ENCODE peak calls at places on chromosome 19, in five cellular contexts. One of them, this sample, is unnamed. For H3K4me1, the result is how much of the 10 kb centered on the place peaks cover.

GRCh38 chr19:3006075-3006767 is 22.9 kb downstream of the TLE2 start:
- DNase-seq in endodermal cell: peak
- DNase-seq in GM23248: no peak
- DNase-seq in aorta: no peak
- DNase-seq in H1: peak
- DNase-seq in this sample: no peak

GRCh38 chr19:9309974-9310446 is 372 bp upstream of the ZNF699 start:
- DNase-seq in endodermal cell: peak
- DNase-seq in GM23248: peak
- DNase-seq in aorta: peak
- DNase-seq in H1: peak
- DNase-seq in this sample: peak

GRCh38 chr19:35755550-35756371 is 1.1 kb downstream of the HSPB6 start:
- DNase-seq in endodermal cell: peak
- DNase-seq in GM23248: peak
- DNase-seq in aorta: peak
- DNase-seq in H1: no peak
- DNase-seq in this sample: no peak

GRCh38 chr19:7987084-7987768 is 18.2 kb downstream of the ELAVL1 start:
- DNase-seq in endodermal cell: no peak
- DNase-seq in GM23248: no peak
- DNase-seq in aorta: no peak
- DNase-seq in H1: no peak
- DNase-seq in this sample: peak

GRCh38 chr19:9854282-9854846 is 19.2 kb downstream of the PIN1 start:
- DNase-seq in endodermal cell: no peak
- DNase-seq in GM23248: no peak
- DNase-seq in aorta: no peak
- DNase-seq in H1: no peak
- DNase-seq in this sample: no peak

GRCh38 chr19:50705422-50706019 is 14.1 kb downstream of the SHANK1 start:
- DNase-seq in endodermal cell: peak
- DNase-seq in GM23248: peak
- DNase-seq in aorta: no peak
- DNase-seq in H1: peak
- DNase-seq in this sample: no peak

GRCh38 chr19:27972291-27973040 is 1240.5 kb downstream of the UQCRFS1 start:
- DNase-seq in endodermal cell: no peak
- DNase-seq in GM23248: peak
- DNase-seq in aorta: no peak
- DNase-seq in H1: no peak
- DNase-seq in this sample: no peak

GRCh38 chr19:29176981-29177754 is 35.8 kb downstream of the UQCRFS1 start:
- DNase-seq in endodermal cell: no peak
- DNase-seq in GM23248: no peak
- DNase-seq in aorta: no peak
- DNase-seq in H1: no peak
- DNase-seq in this sample: no peak

GRCh38 chr19:43429395-43429794 is 14.7 kb downstream of the TEX101 start:
- DNase-seq in endodermal cell: no peak
- DNase-seq in GM23248: no peak
- DNase-seq in aorta: no peak
- DNase-seq in H1: no peak
- DNase-seq in this sample: no peak

GRCh38 chr19:29639086-29639485 is 26.2 kb upstream of the PLEKHF1 start:
- DNase-seq in endodermal cell: no peak
- DNase-seq in GM23248: no peak
- DNase-seq in aorta: no peak
- DNase-seq in H1: no peak
- DNase-seq in this sample: no peak

GRCh38 chr19:9584073-9584833 is at the start of gene ZNF121:
- DNase-seq in endodermal cell: peak
- DNase-seq in GM23248: peak
- DNase-seq in aorta: peak
- DNase-seq in H1: peak
- DNase-seq in this sample: peak

GRCh38 chr19:41409288-41409687 is 11.7 kb downstream of the BCKDHA start:
- DNase-seq in endodermal cell: peak
- DNase-seq in GM23248: peak
- DNase-seq in aorta: no peak
- DNase-seq in H1: no peak
- DNase-seq in this sample: no peak

GRCh38 chr19:17328517-17329060 is 6.1 kb downstream of the ANO8 start:
- DNase-seq in endodermal cell: peak
- DNase-seq in GM23248: no peak
- DNase-seq in aorta: no peak
- DNase-seq in H1: peak
- DNase-seq in this sample: no peak

GRCh38 chr19:54462713-54463530 is 656 bp downstream of the LENG9 start:
- DNase-seq in endodermal cell: peak
- DNase-seq in GM23248: peak
- DNase-seq in aorta: peak
- DNase-seq in H1: peak
- DNase-seq in this sample: peak

GRCh38 chr19:15216363-15216762 is 15.6 kb upstream of the NOTCH3 start:
- DNase-seq in endodermal cell: no peak
- DNase-seq in GM23248: no peak
- DNase-seq in aorta: no peak
- DNase-seq in H1: no peak
- DNase-seq in this sample: no peak

GRCh38 chr19:11420429-11420893 is 1.3 kb upstream of the RGL3 start:
- DNase-seq in endodermal cell: peak
- DNase-seq in GM23248: peak
- DNase-seq in aorta: peak
- DNase-seq in H1: peak
- DNase-seq in this sample: no peak

GRCh38 chr19:53962887-53963435 is at the start of gene CACNG8:
- DNase-seq in endodermal cell: no peak
- DNase-seq in GM23248: no peak
- DNase-seq in aorta: no peak
- DNase-seq in H1: no peak
- DNase-seq in this sample: no peak

GRCh38 chr19:35869327-35870123 is 1.2 kb downstream of the APLP1 start:
- DNase-seq in endodermal cell: peak
- DNase-seq in GM23248: peak
- DNase-seq in aorta: peak
- DNase-seq in H1: peak
- DNase-seq in this sample: peak

GRCh38 chr19:12939292-12939606 is 840 bp downstream of the CALR start:
- DNase-seq in endodermal cell: no peak
- DNase-seq in GM23248: peak
- DNase-seq in aorta: no peak
- DNase-seq in H1: no peak
- DNase-seq in this sample: no peak

GRCh38 chr19:49932731-49933131 is 3.4 kb upstream of the NUP62 start:
- DNase-seq in endodermal cell: no peak
- DNase-seq in GM23248: no peak
- DNase-seq in aorta: peak
- DNase-seq in H1: no peak
- DNase-seq in this sample: no peak

GRCh38 chr19:40398417-40399056 is 8.6 kb upstream of the HIPK4 start:
- DNase-seq in endodermal cell: peak
- DNase-seq in GM23248: peak
- DNase-seq in aorta: no peak
- DNase-seq in H1: peak
- DNase-seq in this sample: peak

GRCh38 chr19:31659897-31660210 is 310.6 kb upstream of the TSHZ3 start:
- DNase-seq in endodermal cell: no peak
- DNase-seq in GM23248: no peak
- DNase-seq in aorta: no peak
- DNase-seq in H1: no peak
- DNase-seq in this sample: no peak

GRCh38 chr19:17312481-17313113 is 3.2 kb downstream of the DDA1 start:
- DNase-seq in endodermal cell: no peak
- DNase-seq in GM23248: no peak
- DNase-seq in aorta: no peak
- DNase-seq in H1: no peak
- DNase-seq in this sample: no peak

GRCh38 chr19:5302396-5302795 is 38.2 kb downstream of the PTPRS start:
- DNase-seq in endodermal cell: no peak
- DNase-seq in GM23248: no peak
- DNase-seq in aorta: no peak
- DNase-seq in H1: no peak
- DNase-seq in this sample: no peak

GRCh38 chr19:49999371-50000010 is 25.7 kb downstream of the VRK3 start:
- DNase-seq in endodermal cell: no peak
- DNase-seq in GM23248: peak
- DNase-seq in aorta: no peak
- DNase-seq in H1: no peak
- DNase-seq in this sample: no peak

GRCh38 chr19:7152568-7152967 is 83.1 kb downstream of the ZNF557 start:
- DNase-seq in endodermal cell: no peak
- DNase-seq in GM23248: peak
- DNase-seq in aorta: no peak
- DNase-seq in H1: no peak
- DNase-seq in this sample: no peak

GRCh38 chr19:7679017-7679720 is 1.5 kb upstream of the TRAPPC5 start:
- DNase-seq in endodermal cell: no peak
- DNase-seq in GM23248: no peak
- DNase-seq in aorta: peak
- DNase-seq in H1: no peak
- DNase-seq in this sample: no peak

GRCh38 chr19:45976180-45976579 is 2.5 kb upstream of the NOVA2 start:
- DNase-seq in endodermal cell: no peak
- DNase-seq in GM23248: peak
- DNase-seq in aorta: no peak
- DNase-seq in H1: no peak
- DNase-seq in this sample: peak

GRCh38 chr19:31461814-31462539 is 112.7 kb upstream of the TSHZ3 start:
- DNase-seq in endodermal cell: no peak
- DNase-seq in GM23248: peak
- DNase-seq in aorta: no peak
- DNase-seq in H1: no peak
- DNase-seq in this sample: no peak

GRCh38 chr19:5664515-5664914 is 15.8 kb downstream of the MICOS13 start:
- DNase-seq in endodermal cell: no peak
- DNase-seq in GM23248: no peak
- DNase-seq in aorta: peak
- DNase-seq in H1: no peak
- DNase-seq in this sample: no peak

DNA sequence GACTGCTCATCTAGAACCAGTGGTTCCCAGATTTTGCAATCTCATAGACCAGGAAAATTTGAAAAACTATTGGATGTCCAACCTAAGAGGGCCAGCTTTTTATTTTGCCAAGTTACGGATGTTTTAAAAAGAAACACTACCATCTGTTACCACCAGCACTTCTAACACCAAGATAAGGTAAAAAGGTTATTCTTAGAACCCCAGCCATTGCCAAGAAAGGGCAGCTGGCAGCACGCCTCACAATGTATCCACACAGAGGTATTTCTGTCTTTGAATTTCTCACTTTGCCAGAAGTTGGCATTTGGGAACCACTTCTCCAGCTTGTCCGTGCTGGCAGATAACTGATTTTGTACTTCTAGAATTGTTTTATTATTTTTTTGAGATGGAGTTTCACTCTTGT is 28.7 kb downstream of the CAPN12 start:
- DNase-seq in endodermal cell: no peak
- DNase-seq in GM23248: no peak
- DNase-seq in aorta: peak
- DNase-seq in H1: no peak
- DNase-seq in this sample: no peak
- H3K4me1 ChIP-seq in endodermal cell: under half
- H3K4me1 ChIP-seq in GM23248: under half
- H3K4me1 ChIP-seq in aorta: under half
- H3K4me1 ChIP-seq in H1: under half
- H3K4me1 ChIP-seq in this sample: under half

GRCh38 chr19:1245884-1246816 is 2.2 kb upstream of the MIDN start:
- DNase-seq in endodermal cell: peak
- DNase-seq in GM23248: no peak
- DNase-seq in aorta: no peak
- DNase-seq in H1: no peak
- DNase-seq in this sample: no peak

GRCh38 chr19:1247747-1248453 is 483 bp upstream of the MIDN start:
- DNase-seq in endodermal cell: peak
- DNase-seq in GM23248: peak
- DNase-seq in aorta: peak
- DNase-seq in H1: peak
- DNase-seq in this sample: peak

GRCh38 chr19:1243768-1244692 is 2.5 kb downstream of the ATP5F1D start:
- DNase-seq in endodermal cell: peak
- DNase-seq in GM23248: peak
- DNase-seq in aorta: peak
- DNase-seq in H1: peak
- DNase-seq in this sample: peak

GRCh38 chr19:1244693-1245451 is 3.3 kb downstream of the ATP5F1D start:
- DNase-seq in endodermal cell: no peak
- DNase-seq in GM23248: peak
- DNase-seq in aorta: peak
- DNase-seq in H1: no peak
- DNase-seq in this sample: peak

GRCh38 chr19:1245468-1245867 is 2.9 kb upstream of the MIDN start:
- DNase-seq in endodermal cell: no peak
- DNase-seq in GM23248: no peak
- DNase-seq in aorta: no peak
- DNase-seq in H1: no peak
- DNase-seq in this sample: no peak
- H3K4me3 ChIP-seq in endodermal cell: no peak
- H3K4me3 ChIP-seq in GM23248: no peak
- H3K4me3 ChIP-seq in aorta: no peak
- H3K4me3 ChIP-seq in H1: no peak
- H3K4me3 ChIP-seq in this sample: no peak

DNA sequence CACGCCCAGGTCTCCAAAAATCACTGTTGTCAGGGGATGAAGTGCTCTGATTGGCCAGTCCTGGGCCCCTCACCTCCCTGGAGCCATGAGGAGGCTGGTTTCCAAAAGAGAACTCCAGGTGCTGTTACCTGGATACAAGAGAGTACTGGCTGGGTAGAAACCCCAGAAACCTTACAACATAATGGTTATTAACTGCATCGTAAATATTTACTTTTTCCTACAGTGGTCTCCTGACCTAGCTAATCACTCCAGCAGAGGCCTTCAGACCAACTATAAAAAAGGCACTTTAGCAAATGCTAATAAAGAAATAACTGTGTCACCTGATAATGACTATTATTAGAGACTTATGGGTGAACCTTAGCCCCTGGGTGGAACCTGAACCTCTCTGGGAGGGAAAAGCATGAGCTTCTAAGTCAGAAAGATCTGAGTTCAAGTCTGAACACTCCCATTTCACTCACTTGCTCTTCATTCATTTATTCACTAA is 1.5 kb upstream of the IGSF23 start:
- DNase-seq in endodermal cell: no peak
- DNase-seq in GM23248: no peak
- DNase-seq in aorta: no peak
- DNase-seq in H1: no peak
- DNase-seq in this sample: no peak
- H3K4me1 ChIP-seq in endodermal cell: under half
- H3K4me1 ChIP-seq in GM23248: under half
- H3K4me1 ChIP-seq in aorta: under half
- H3K4me1 ChIP-seq in H1: under half
- H3K4me1 ChIP-seq in this sample: under half

DNA sequence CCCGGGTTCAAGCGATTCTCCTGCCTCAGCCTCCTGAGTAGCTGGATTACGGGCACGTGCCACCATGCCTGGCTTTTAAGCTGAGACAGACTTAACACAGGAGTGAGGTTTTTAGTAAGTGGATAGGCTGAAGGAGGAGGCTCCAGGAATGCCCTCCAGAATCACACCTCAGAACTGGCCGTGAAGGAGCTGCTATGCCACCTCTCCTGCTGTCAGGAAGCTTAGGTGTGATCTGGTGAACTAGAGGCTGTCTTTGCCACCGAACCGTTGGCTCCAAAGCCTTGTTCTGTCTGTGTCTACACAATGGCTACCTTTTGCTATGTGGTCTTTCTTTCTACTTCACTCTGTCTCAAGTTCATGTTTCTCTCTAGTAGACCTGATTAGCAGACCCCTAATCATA is 4.2 kb downstream of the PDCD2L start:
- DNase-seq in endodermal cell: peak
- DNase-seq in GM23248: no peak
- DNase-seq in aorta: no peak
- DNase-seq in H1: no peak
- DNase-seq in this sample: peak
- H3K4me3 ChIP-seq in endodermal cell: no peak
- H3K4me3 ChIP-seq in GM23248: no peak
- H3K4me3 ChIP-seq in aorta: no peak
- H3K4me3 ChIP-seq in H1: no peak
- H3K4me3 ChIP-seq in this sample: no peak

This sample was measured in left lung.